ENCODE peak calls at places on chromosomes 1 and 21, in seven cellular contexts. One of them, this sample, is unnamed.

GRCh38 chr21:37732927-37733326 is 183.3 kb downstream of the KCNJ6 start:
- DNase-seq in tibial nerve: no peak
- DNase-seq in transverse colon: no peak
- DNase-seq in heart left ventricle: no peak
- DNase-seq in right lobe of liver: no peak
- DNase-seq in H54: no peak
- DNase-seq in esophagus muscularis mucosa: no peak
- DNase-seq in this sample: no peak

GRCh38 chr1:69911301-69911801 is 294.0 kb downstream of the LRRC40 start:
- DNase-seq in tibial nerve: no peak
- DNase-seq in transverse colon: no peak
- DNase-seq in heart left ventricle: no peak
- DNase-seq in right lobe of liver: no peak
- DNase-seq in H54: peak; percentile 5
- DNase-seq in esophagus muscularis mucosa: no peak
- DNase-seq in this sample: no peak

GRCh38 chr1:25572708-25573590 is 29.5 kb downstream of the LDLRAP1 start:
- DNase-seq in tibial nerve: no peak
- DNase-seq in transverse colon: peak; percentile 72
- DNase-seq in heart left ventricle: no peak
- DNase-seq in right lobe of liver: peak; percentile 52
- DNase-seq in H54: peak; percentile 27
- DNase-seq in esophagus muscularis mucosa: no peak
- DNase-seq in this sample: peak; percentile 53

GRCh38 chr1:2595812-2596529 is 9.4 kb downstream of the PRXL2B start:
- DNase-seq in tibial nerve: no peak
- DNase-seq in transverse colon: no peak
- DNase-seq in heart left ventricle: no peak
- DNase-seq in right lobe of liver: no peak
- DNase-seq in H54: no peak
- DNase-seq in esophagus muscularis mucosa: no peak
- DNase-seq in this sample: no peak

GRCh38 chr1:22318279-22318983 is 133.2 kb upstream of the ZBTB40 start:
- DNase-seq in tibial nerve: no peak
- DNase-seq in transverse colon: no peak
- DNase-seq in heart left ventricle: no peak
- DNase-seq in right lobe of liver: no peak
- DNase-seq in H54: no peak
- DNase-seq in esophagus muscularis mucosa: no peak
- DNase-seq in this sample: no peak

GRCh38 chr1:59139396-59139795 is 157.5 kb upstream of the FGGY start:
- DNase-seq in tibial nerve: no peak
- DNase-seq in transverse colon: no peak
- DNase-seq in heart left ventricle: peak; percentile 52
- DNase-seq in right lobe of liver: no peak
- DNase-seq in H54: no peak
- DNase-seq in esophagus muscularis mucosa: peak; percentile 29
- DNase-seq in this sample: no peak

GRCh38 chr1:207890136-207890738 is 20.7 kb downstream of the CD34 start:
- DNase-seq in tibial nerve: peak; percentile 54
- DNase-seq in transverse colon: peak; percentile 38
- DNase-seq in heart left ventricle: peak; percentile 92
- DNase-seq in right lobe of liver: peak; percentile 50
- DNase-seq in H54: peak; percentile 56
- DNase-seq in esophagus muscularis mucosa: no peak
- DNase-seq in this sample: no peak

GRCh38 chr1:67559222-67559700 is 125.7 kb upstream of the GADD45A start:
- DNase-seq in tibial nerve: peak; percentile 25
- DNase-seq in transverse colon: no peak
- DNase-seq in heart left ventricle: peak; percentile 45
- DNase-seq in right lobe of liver: no peak
- DNase-seq in H54: no peak
- DNase-seq in esophagus muscularis mucosa: no peak
- DNase-seq in this sample: no peak

GRCh38 chr1:89980605-89981004 is 14.3 kb upstream of the ZNF326 start:
- DNase-seq in tibial nerve: no peak
- DNase-seq in transverse colon: no peak
- DNase-seq in heart left ventricle: no peak
- DNase-seq in right lobe of liver: no peak
- DNase-seq in H54: no peak
- DNase-seq in esophagus muscularis mucosa: no peak
- DNase-seq in this sample: no peak

GRCh38 chr1:64172458-64172983 is 30.9 kb upstream of the UBE2U start:
- DNase-seq in tibial nerve: no peak
- DNase-seq in transverse colon: no peak
- DNase-seq in heart left ventricle: no peak
- DNase-seq in right lobe of liver: no peak
- DNase-seq in H54: no peak
- DNase-seq in esophagus muscularis mucosa: no peak
- DNase-seq in this sample: no peak

GRCh38 chr1:170620164-170620563 is 43.8 kb upstream of the PRRX1 start:
- DNase-seq in tibial nerve: no peak
- DNase-seq in transverse colon: no peak
- DNase-seq in heart left ventricle: no peak
- DNase-seq in right lobe of liver: no peak
- DNase-seq in H54: no peak
- DNase-seq in esophagus muscularis mucosa: no peak
- DNase-seq in this sample: no peak

GRCh38 chr1:209989525-209989924 is 51.5 kb downstream of the SYT14 start:
- DNase-seq in tibial nerve: no peak
- DNase-seq in transverse colon: no peak
- DNase-seq in heart left ventricle: no peak
- DNase-seq in right lobe of liver: no peak
- DNase-seq in H54: no peak
- DNase-seq in esophagus muscularis mucosa: no peak
- DNase-seq in this sample: peak; percentile 10

GRCh38 chr1:230819976-230820375 is 48.3 kb downstream of the C1orf198 start:
- DNase-seq in tibial nerve: no peak
- DNase-seq in transverse colon: no peak
- DNase-seq in heart left ventricle: no peak
- DNase-seq in right lobe of liver: no peak
- DNase-seq in H54: no peak
- DNase-seq in esophagus muscularis mucosa: peak; percentile 66
- DNase-seq in this sample: no peak

GRCh38 chr1:33099290-33100118 is 18.6 kb downstream of the AZIN2 start:
- DNase-seq in tibial nerve: peak; percentile 37
- DNase-seq in transverse colon: peak; percentile 63
- DNase-seq in heart left ventricle: peak; percentile 45
- DNase-seq in right lobe of liver: no peak
- DNase-seq in H54: peak; percentile 85
- DNase-seq in esophagus muscularis mucosa: no peak
- DNase-seq in this sample: peak; percentile 14

GRCh38 chr1:47725000-47725731 is 272.0 kb downstream of the TRABD2B start:
- DNase-seq in tibial nerve: no peak
- DNase-seq in transverse colon: no peak
- DNase-seq in heart left ventricle: no peak
- DNase-seq in right lobe of liver: no peak
- DNase-seq in H54: no peak
- DNase-seq in esophagus muscularis mucosa: no peak
- DNase-seq in this sample: no peak

GRCh38 chr1:27000817-27001460 is 7.4 kb downstream of the TRNP1 start:
- DNase-seq in tibial nerve: no peak
- DNase-seq in transverse colon: no peak
- DNase-seq in heart left ventricle: no peak
- DNase-seq in right lobe of liver: no peak
- DNase-seq in H54: no peak
- DNase-seq in esophagus muscularis mucosa: no peak
- DNase-seq in this sample: no peak

GRCh38 chr1:26996665-26997064 is 3.2 kb downstream of the TRNP1 start:
- DNase-seq in tibial nerve: no peak
- DNase-seq in transverse colon: no peak
- DNase-seq in heart left ventricle: no peak
- DNase-seq in right lobe of liver: no peak
- DNase-seq in H54: no peak
- DNase-seq in esophagus muscularis mucosa: no peak
- DNase-seq in this sample: no peak

GRCh38 chr1:27000092-27000816 is 6.8 kb downstream of the TRNP1 start:
- DNase-seq in tibial nerve: no peak
- DNase-seq in transverse colon: no peak
- DNase-seq in heart left ventricle: no peak
- DNase-seq in right lobe of liver: no peak
- DNase-seq in H54: no peak
- DNase-seq in esophagus muscularis mucosa: no peak
- DNase-seq in this sample: no peak

GRCh38 chr1:26999440-26999987 is 6.0 kb downstream of the TRNP1 start:
- DNase-seq in tibial nerve: peak; percentile 50
- DNase-seq in transverse colon: peak; percentile 66
- DNase-seq in heart left ventricle: peak; percentile 73
- DNase-seq in right lobe of liver: no peak
- DNase-seq in H54: peak; percentile 82
- DNase-seq in esophagus muscularis mucosa: peak; percentile 95
- DNase-seq in this sample: no peak

DNA sequence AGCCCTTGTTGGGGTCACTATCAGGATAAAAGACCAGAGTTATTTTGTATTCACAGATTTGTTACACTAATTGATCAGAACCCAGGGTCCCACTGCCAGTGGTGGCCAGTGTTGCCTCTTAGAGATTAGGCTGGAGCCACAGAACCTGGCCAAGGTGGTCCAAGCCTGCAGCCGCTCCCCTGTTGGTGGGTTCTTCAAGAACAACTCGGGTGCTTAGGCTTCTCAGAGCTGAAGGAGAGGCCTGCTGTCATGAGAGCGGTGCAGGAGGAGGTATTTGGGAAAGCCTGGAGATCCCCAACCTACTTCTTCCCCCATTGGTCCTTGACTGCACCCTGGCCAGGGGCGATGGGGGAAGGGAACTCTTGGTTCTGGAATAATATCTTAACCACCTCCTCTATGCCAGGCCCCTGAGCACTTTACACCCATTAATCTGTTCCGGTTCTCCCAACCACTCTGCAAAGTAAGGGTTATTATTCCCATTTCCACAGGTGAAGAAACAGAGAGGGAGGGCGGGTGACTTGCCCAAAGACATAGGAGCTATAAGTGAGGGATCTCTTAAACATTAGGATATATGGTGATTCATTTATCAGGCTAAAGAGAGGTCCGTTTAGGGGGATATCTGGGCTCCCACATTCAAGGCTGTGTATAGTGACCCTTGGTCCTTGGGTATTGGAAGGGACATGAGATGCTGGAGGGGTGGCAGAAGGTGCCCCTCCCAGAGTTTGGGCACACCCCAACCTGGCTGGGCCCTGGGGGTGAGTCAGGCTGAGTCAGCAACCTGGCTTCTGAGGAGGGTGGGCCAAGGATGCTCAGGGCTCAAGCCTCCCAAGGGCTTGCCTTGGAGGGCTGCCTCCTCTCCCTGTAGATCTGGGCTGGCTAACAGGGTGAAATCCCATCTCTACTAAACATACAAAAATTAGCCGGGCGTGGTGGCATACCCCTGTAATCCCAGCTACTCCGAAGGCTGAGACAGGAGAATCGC is 5.1 kb downstream of the TRNP1 start:
- DNase-seq in tibial nerve: no peak
- DNase-seq in transverse colon: no peak
- DNase-seq in heart left ventricle: no peak
- DNase-seq in right lobe of liver: no peak
- DNase-seq in H54: no peak
- DNase-seq in esophagus muscularis mucosa: no peak
- DNase-seq in this sample: no peak
- TF ChIP-seq POLR2A in tibial nerve: no peak
- TF ChIP-seq POLR2A in transverse colon: no peak
- TF ChIP-seq POLR2A in heart left ventricle: no peak
- TF ChIP-seq POLR2A in right lobe of liver: no peak
- TF ChIP-seq POLR2A in H54: no peak
- TF ChIP-seq POLR2A in esophagus muscularis mucosa: no peak
- TF ChIP-seq POLR2A in this sample: no peak

GRCh38 chr1:41241748-41242644 is at the start of gene SCMH1:
- DNase-seq in tibial nerve: peak; percentile 21
- DNase-seq in transverse colon: peak; percentile 56
- DNase-seq in heart left ventricle: peak; percentile 50
- DNase-seq in right lobe of liver: peak; percentile 52
- DNase-seq in H54: peak; percentile 67
- DNase-seq in esophagus muscularis mucosa: no peak
- DNase-seq in this sample: peak; percentile 80
- TF ChIP-seq POLR2A in tibial nerve: no peak
- TF ChIP-seq POLR2A in transverse colon: no peak
- TF ChIP-seq POLR2A in heart left ventricle: no peak
- TF ChIP-seq POLR2A in right lobe of liver: no peak
- TF ChIP-seq POLR2A in H54: peak; percentile 21
- TF ChIP-seq POLR2A in esophagus muscularis mucosa: no peak
- TF ChIP-seq POLR2A in this sample: peak; percentile 45

GRCh38 chr1:182993746-182994145 is 29.5 kb upstream of the LAMC1 start:
- DNase-seq in tibial nerve: no peak
- DNase-seq in transverse colon: no peak
- DNase-seq in heart left ventricle: no peak
- DNase-seq in right lobe of liver: no peak
- DNase-seq in H54: no peak
- DNase-seq in esophagus muscularis mucosa: no peak
- DNase-seq in this sample: no peak
- TF ChIP-seq POLR2A in tibial nerve: no peak
- TF ChIP-seq POLR2A in transverse colon: no peak
- TF ChIP-seq POLR2A in heart left ventricle: no peak
- TF ChIP-seq POLR2A in right lobe of liver: no peak
- TF ChIP-seq POLR2A in H54: no peak
- TF ChIP-seq POLR2A in esophagus muscularis mucosa: no peak
- TF ChIP-seq POLR2A in this sample: no peak

GRCh38 chr1:32051706-32052105 is 21.0 kb upstream of the TMEM39B start:
- DNase-seq in tibial nerve: no peak
- DNase-seq in transverse colon: no peak
- DNase-seq in heart left ventricle: no peak
- DNase-seq in right lobe of liver: no peak
- DNase-seq in H54: no peak
- DNase-seq in esophagus muscularis mucosa: no peak
- DNase-seq in this sample: no peak
- TF ChIP-seq POLR2A in tibial nerve: no peak
- TF ChIP-seq POLR2A in transverse colon: no peak
- TF ChIP-seq POLR2A in heart left ventricle: no peak
- TF ChIP-seq POLR2A in right lobe of liver: no peak
- TF ChIP-seq POLR2A in H54: no peak
- TF ChIP-seq POLR2A in esophagus muscularis mucosa: no peak
- TF ChIP-seq POLR2A in this sample: no peak

DNA sequence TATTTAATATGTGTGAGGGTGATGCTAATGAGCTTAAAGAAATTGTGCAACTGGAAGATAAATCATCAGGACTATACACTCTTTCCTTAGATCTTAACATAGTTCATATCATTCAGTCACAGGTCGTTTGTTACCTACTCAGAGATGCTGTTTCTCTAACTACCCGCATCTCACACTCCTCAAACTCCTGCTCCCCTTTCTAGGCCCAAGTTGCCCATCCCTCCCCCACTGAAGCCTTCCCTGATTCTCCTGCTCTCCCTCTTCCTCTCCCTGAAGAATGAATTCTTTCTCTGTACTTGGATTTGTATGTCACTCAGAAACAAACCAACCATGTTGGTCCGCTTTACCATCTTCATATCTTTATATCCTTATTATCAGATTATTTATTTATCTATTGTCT is 9.1 kb downstream of the SH3GLB1 start:
- DNase-seq in tibial nerve: no peak
- DNase-seq in transverse colon: no peak
- DNase-seq in heart left ventricle: no peak
- DNase-seq in right lobe of liver: no peak
- DNase-seq in H54: no peak
- DNase-seq in esophagus muscularis mucosa: no peak
- DNase-seq in this sample: no peak
- TF ChIP-seq POLR2A in tibial nerve: no peak
- TF ChIP-seq POLR2A in transverse colon: no peak
- TF ChIP-seq POLR2A in heart left ventricle: no peak
- TF ChIP-seq POLR2A in right lobe of liver: no peak
- TF ChIP-seq POLR2A in H54: no peak
- TF ChIP-seq POLR2A in esophagus muscularis mucosa: no peak
- TF ChIP-seq POLR2A in this sample: no peak